ENCODE peak calls at places on chromosomes 2 and 18, in six cellular contexts. C is psoas muscle, S is tibial nerve, E is left lung, I is colonic mucosa, F is right cardiac atrium. P is an unnamed sample. For H3K4me1, the result is how much of the 10 kb centered on the place peaks cover.

GRCh38 chr2:34907812-34908211 is 1308.7 kb upstream of the FAM98A start:
- DNase-seq in F (no peak), I (no peak), E (no peak), C (no peak), S (no peak), P (no peak)

GRCh38 chr2:127449898-127450297 is 31.7 kb downstream of the PROC start:
- DNase-seq in I (no peak), E (no peak), S (no peak), F (no peak), C (no peak), P (no peak)

GRCh38 chr2:165776013-165776412 is 18.0 kb downstream of the GALNT3 start:
- DNase-seq in F (no peak), I (no peak), E (no peak), C (no peak), S (no peak), P (no peak)

GRCh38 chr2:80706541-80706940 is 402.0 kb upstream of the LRRTM1 start:
- DNase-seq in E (no peak), F (no peak), S (no peak), C (no peak), I (no peak), P (no peak)

GRCh38 chr2:113236367-113237159 is 42.2 kb downstream of the PAX8 start:
- DNase-seq in F (peak), I (no peak), S (no peak), C (no peak), E (no peak), P (no peak)

GRCh38 chr2:221103930-221104329 is 468.2 kb downstream of the EPHA4 start:
- DNase-seq in I (no peak), E (no peak), C (no peak), S (no peak), F (peak), P (no peak)

GRCh38 chr2:120323214-120323613 is 22.7 kb upstream of the INHBB start:
- DNase-seq in S (peak), I (no peak), E (no peak), F (peak), C (peak), P (no peak)

GRCh38 chr2:45741451-45741850 is 90.0 kb downstream of the PRKCE start:
- DNase-seq in E (no peak), S (no peak), C (peak), F (peak), I (no peak), P (no peak)

GRCh38 chr2:239264838-239265651 is 135.8 kb downstream of the HDAC4 start:
- DNase-seq in F (peak), I (peak), C (peak), E (peak), S (no peak), P (peak)

GRCh38 chr2:151728736-151729415 is 5.4 kb downstream of the NEB start:
- DNase-seq in S (no peak), I (no peak), C (no peak), E (no peak), F (no peak), P (no peak)

GRCh38 chr2:135150711-135151110 is 98.6 kb downstream of the RAB3GAP1 start:
- DNase-seq in C (no peak), S (no peak), F (no peak), E (no peak), I (no peak), P (no peak)

GRCh38 chr2:11753886-11754704 is 7.7 kb downstream of the LPIN1 start:
- DNase-seq in S (no peak), I (peak), E (no peak), C (peak), F (no peak), P (peak)

GRCh38 chr2:200193331-200193730 is 113.2 kb upstream of the SPATS2L start:
- DNase-seq in S (no peak), F (no peak), E (no peak), C (no peak), I (no peak), P (no peak)

GRCh38 chr2:14475994-14476393 is 156.5 kb upstream of the LRATD1 start:
- DNase-seq in S (no peak), C (no peak), I (no peak), F (no peak), E (no peak), P (no peak)

GRCh38 chr2:183060500-183061231 is 17.9 kb upstream of the DUSP19 start:
- DNase-seq in C (no peak), S (no peak), I (no peak), E (no peak), F (no peak), P (no peak)

GRCh38 chr2:88082781-88083180 is 15.2 kb downstream of the SMYD1 start:
- DNase-seq in C (no peak), S (no peak), F (no peak), E (no peak), I (no peak), P (no peak)

GRCh38 chr2:174499365-174499764 is 12.5 kb upstream of the GPR155 start:
- DNase-seq in S (no peak), E (no peak), F (peak), C (no peak), I (no peak), P (no peak)

GRCh38 chr2:202072226-202072625 is 829 bp upstream of the KIAA2012 start:
- DNase-seq in F (no peak), I (no peak), E (no peak), S (no peak), C (no peak), P (no peak)

GRCh38 chr2:201203916-201204654 is 21.1 kb downstream of the CASP10 start:
- DNase-seq in S (no peak), C (no peak), I (no peak), E (no peak), F (no peak), P (no peak)

GRCh38 chr2:217710218-217710565 is 292.6 kb downstream of the TNS1 start:
- DNase-seq in C (no peak), F (no peak), I (no peak), E (no peak), S (no peak), P (no peak)

GRCh38 chr2:224781400-224781799 is 65.2 kb upstream of the CCDC195 start:
- DNase-seq in S (no peak), I (no peak), E (no peak), F (no peak), C (no peak), P (no peak)

GRCh38 chr2:96881349-96882195 is 11.7 kb upstream of the SEMA4C start:
- DNase-seq in S (no peak), F (no peak), C (no peak), I (no peak), E (no peak), P (no peak)

GRCh38 chr18:51097046-51097822 is 67.2 kb downstream of the SMAD4 start:
- DNase-seq in S (no peak), I (no peak), F (no peak), E (no peak), C (no peak), P (no peak)

GRCh38 chr2:144508162-144508765 is 11.7 kb downstream of the ZEB2 start:
- DNase-seq in S (no peak), I (no peak), E (no peak), F (no peak), C (no peak), P (no peak)

GRCh38 chr2:50694798-50695197 is 337.1 kb downstream of the NRXN1 start:
- DNase-seq in C (no peak), I (no peak), F (no peak), S (no peak), E (no peak), P (no peak)

GRCh38 chr2:112705576-112705975 is 15.2 kb upstream of the NT5DC4 start:
- DNase-seq in F (no peak), E (peak), C (no peak), I (no peak), S (no peak), P (no peak)

GRCh38 chr2:28142403-28142802 is 250.3 kb upstream of the FOSL2 start:
- DNase-seq in F (no peak), E (no peak), S (no peak), C (no peak), I (no peak), P (no peak)

GRCh38 chr2:10977636-10978035 is 65.9 kb downstream of the KCNF1 start:
- DNase-seq in S (no peak), C (no peak), I (no peak), F (peak), E (no peak), P (no peak)

GRCh38 chr2:54574107-54574859 is 118.2 kb downstream of the SPTBN1 start:
- DNase-seq in I (peak), F (no peak), E (peak), C (peak), S (no peak), P (peak)

GRCh38 chr2:181393472-181393871 is 63.7 kb upstream of the ITGA4 start:
- DNase-seq in I (no peak), E (no peak), C (no peak), F (no peak), S (no peak), P (no peak)

GRCh38 chr2:157325786-157326185 is at the start of gene ERMN:
- DNase-seq in S (no peak), F (no peak), I (no peak), E (no peak), C (no peak), P (no peak)

GRCh38 chr2:122883849-122884248 is 1128.4 kb downstream of the TSN start:
- DNase-seq in F (no peak), E (no peak), S (no peak), C (no peak), I (no peak), P (no peak)

GRCh38 chr2:189581354-189582139 is 961 bp upstream of the SLC40A1 start:
- DNase-seq in F (peak), C (peak), I (peak), E (no peak), S (no peak), P (no peak)

DNA sequence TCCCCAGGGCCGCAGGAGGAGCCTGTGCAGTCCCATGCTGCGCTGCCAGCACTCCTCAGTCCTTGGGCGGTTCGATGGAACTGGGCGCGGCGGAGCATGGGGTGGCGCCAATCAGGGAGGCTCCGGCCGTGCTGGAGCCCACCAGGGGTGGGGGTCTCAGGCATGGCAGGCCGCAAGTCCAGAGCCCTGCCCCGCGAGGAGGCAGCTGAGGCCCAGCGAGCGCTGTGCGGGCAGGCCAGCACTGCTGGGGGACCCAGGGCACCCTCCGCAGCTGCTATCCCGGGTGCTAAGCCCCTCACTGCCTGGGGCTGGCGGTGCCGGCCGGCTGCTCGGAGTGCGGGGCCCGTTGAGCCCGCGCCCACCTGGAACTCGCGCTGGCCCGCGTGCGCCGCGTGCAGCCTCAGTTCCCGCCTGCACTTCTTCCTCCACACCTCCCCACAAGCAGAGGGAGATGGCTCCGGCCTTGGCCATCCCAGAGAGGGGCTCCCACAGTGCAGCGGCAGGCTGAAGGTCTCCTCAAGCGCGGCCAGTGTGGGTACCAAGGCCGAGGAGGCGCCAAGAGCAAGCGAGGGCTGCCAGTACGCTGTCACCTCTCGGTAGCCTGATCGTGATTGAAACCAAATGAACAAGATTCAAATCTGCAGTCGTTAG is 22.8 kb upstream of the GALM start:
- DNase-seq in F (no peak), E (no peak), I (no peak), C (no peak), S (no peak), P (no peak)
- H3K4me1 ChIP-seq in F (under half), E (under half), I (under half), C (under half), S (under half), P (under half)

GRCh38 chr18:2967820-2968219 is 45.1 kb downstream of the LPIN2 start:
- DNase-seq in I (no peak), F (no peak), E (no peak), S (no peak), C (no peak), P (no peak)
- H3K4me1 ChIP-seq in I (under half), F (under half), E (under half), S (under half), C (under half), P (half or more)

GRCh38 chr2:146123256-146123655 is 1603.3 kb upstream of the ZEB2 start:
- DNase-seq in C (no peak), S (no peak), I (no peak), E (no peak), F (no peak), P (no peak)
- H3K4me1 ChIP-seq in C (under half), S (under half), I (under half), E (under half), F (under half), P (under half)

GRCh38 chr2:69183659-69184058 is 170.7 kb downstream of the ANTXR1 start:
- DNase-seq in E (no peak), I (no peak), C (no peak), S (no peak), F (no peak), P (no peak)
- H3K4me1 ChIP-seq in E (under half), I (under half), C (under half), S (under half), F (under half), P (under half)

DNA sequence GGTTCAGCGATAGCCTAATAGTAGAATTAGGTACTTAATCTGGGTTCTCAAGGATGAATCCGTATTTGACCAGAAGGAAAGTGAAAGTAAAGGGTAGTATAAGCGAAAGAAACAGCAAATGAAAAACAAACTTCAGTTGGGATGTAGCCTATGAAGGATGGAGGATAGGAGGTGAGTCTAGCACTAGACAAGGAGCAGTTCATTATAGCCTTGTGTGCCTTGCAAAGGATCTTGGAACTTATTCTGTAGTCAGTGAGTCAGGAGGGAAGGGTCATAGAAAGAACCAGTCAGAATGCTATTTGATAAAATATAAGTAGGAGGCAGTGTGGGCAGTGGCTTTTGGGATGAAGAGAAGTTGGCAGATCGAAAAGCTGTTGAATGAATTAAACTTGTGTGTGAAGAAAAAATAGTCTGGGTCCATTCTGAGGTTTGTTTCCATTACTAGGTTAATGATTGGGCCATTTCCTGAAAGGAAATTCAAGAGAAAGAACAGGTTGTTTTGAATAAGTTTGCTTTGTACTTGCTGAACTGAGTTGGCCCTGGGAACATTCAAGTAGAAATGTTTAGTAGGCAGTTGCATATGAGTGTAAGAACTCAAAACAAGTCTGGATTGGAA is 48.5 kb downstream of the ANKRD12 start:
- DNase-seq in E (no peak), I (no peak), S (no peak), F (no peak), C (no peak), P (no peak)
- H3K4me1 ChIP-seq in E (under half), I (under half), S (under half), F (under half), C (under half), P (under half)

GRCh38 chr18:44731866-44732555 is 51.3 kb downstream of the SETBP1 start:
- DNase-seq in F (no peak), E (no peak), I (no peak), C (no peak), S (no peak), P (no peak)
- H3K4me1 ChIP-seq in F (under half), E (under half), I (under half), C (under half), S (under half), P (under half)

DNA sequence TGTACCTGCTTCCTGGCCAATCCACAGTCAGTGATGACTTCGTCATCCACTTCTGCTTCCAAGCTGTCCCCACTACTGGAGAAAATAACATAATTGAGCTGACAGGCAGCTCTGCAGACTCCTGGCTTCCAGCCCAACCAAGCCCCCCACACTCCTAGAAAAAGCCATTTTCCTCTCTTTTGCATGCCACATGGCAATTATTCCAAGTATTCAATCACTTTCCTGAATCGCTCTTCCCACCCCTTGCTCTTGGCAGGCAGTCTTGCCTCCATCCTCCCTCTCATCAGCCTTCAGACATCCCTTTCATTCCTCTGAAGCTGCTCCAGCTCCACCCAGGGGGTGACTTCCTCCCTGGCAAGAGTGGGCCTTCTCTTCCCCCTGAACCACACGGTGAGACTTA is 14.3 kb upstream of the ST8SIA5 start:
- DNase-seq in S (no peak), E (no peak), C (no peak), I (no peak), F (no peak), P (no peak)
- H3K4me1 ChIP-seq in S (under half), E (under half), C (under half), I (under half), F (under half), P (under half)

GRCh38 chr2:121505005-121505404 is 25.7 kb upstream of the RNU4ATAC start:
- DNase-seq in S (no peak), C (no peak), I (no peak), E (no peak), F (no peak), P (no peak)
- H3K4me1 ChIP-seq in S (under half), C (half or more), I (under half), E (under half), F (under half), P (under half)